ENCODE peak calls at places on chromosomes 13 and 19, in ten cellular contexts. R is SJSA1, E is astrocyte of the spinal cord, I is fibroblast of pulmonary artery, B is aorta, Z is GM23248, Y is SK-N-SH, C is right lobe of liver, N is upper lobe of right lung, J is cardiac fibroblast. S is an unnamed sample.

GRCh38 chr13:42745655-42746054 is 35.7 kb upstream of the FAM216B start:
- DNase-seq in R (peak), E (no peak), I (no peak), B (no peak), Z (peak), Y (no peak), C (no peak), N (no peak), J (peak), S (no peak)

GRCh38 chr19:33404916-33405315 is 31.4 kb downstream of the CEBPG start:
- DNase-seq in R (no peak), E (no peak), I (no peak), B (peak), Z (no peak), Y (no peak), C (peak), N (peak), J (no peak), S (no peak)

GRCh38 chr19:46324277-46324676 is 22.6 kb upstream of the PPP5C start:
- DNase-seq in R (no peak), E (no peak), I (no peak), B (no peak), Z (no peak), Y (no peak), C (no peak), N (no peak), J (no peak), S (no peak)

GRCh38 chr13:35954207-35954560 is 177.0 kb downstream of the DCLK1 start:
- DNase-seq in R (no peak), E (no peak), I (no peak), B (no peak), Z (no peak), Y (no peak), C (no peak), N (no peak), J (no peak), S (no peak)

GRCh38 chr13:38943231-38943630 is 47.4 kb downstream of the STOML3 start:
- DNase-seq in R (no peak), E (no peak), I (no peak), B (no peak), Z (no peak), Y (no peak), C (no peak), N (no peak), J (no peak), S (no peak)

GRCh38 chr19:46824887-46825730 is 25.5 kb downstream of the AP2S1 start:
- DNase-seq in R (no peak), E (no peak), I (peak), B (no peak), Z (peak), Y (no peak), C (no peak), N (peak), J (no peak), S (no peak)

GRCh38 chr19:42277821-42278809 is 9.1 kb downstream of the CIC start:
- DNase-seq in R (no peak), E (peak), I (peak), B (no peak), Z (peak), Y (peak), C (peak), N (no peak), J (no peak), S (no peak)

GRCh38 chr13:35826626-35827254 is 304.4 kb downstream of the DCLK1 start:
- DNase-seq in R (no peak), E (no peak), I (no peak), B (no peak), Z (no peak), Y (no peak), C (no peak), N (no peak), J (no peak), S (no peak)

GRCh38 chr19:4071610-4072009 is 4.9 kb upstream of the ZBTB7A start:
- DNase-seq in R (no peak), E (no peak), I (no peak), B (no peak), Z (no peak), Y (no peak), C (no peak), N (no peak), J (no peak), S (no peak)

GRCh38 chr13:105336706-105337582 is 1198.5 kb downstream of the EFNB2 start:
- DNase-seq in R (peak), E (peak), I (peak), B (no peak), Z (no peak), Y (no peak), C (no peak), N (no peak), J (peak), S (no peak)

GRCh38 chr13:44380404-44381165 is 7.0 kb downstream of the SERP2 start:
- DNase-seq in R (peak), E (peak), I (no peak), B (no peak), Z (peak), Y (no peak), C (no peak), N (no peak), J (peak), S (no peak)

GRCh38 chr19:35549174-35549788 is 3.9 kb downstream of the TMEM147 start:
- DNase-seq in R (peak), E (peak), I (peak), B (no peak), Z (peak), Y (peak), C (no peak), N (no peak), J (peak), S (peak)

GRCh38 chr13:98565726-98566577 is 11.0 kb downstream of the STK24 start:
- DNase-seq in R (peak), E (no peak), I (no peak), B (peak), Z (peak), Y (peak), C (peak), N (peak), J (no peak), S (no peak)

GRCh38 chr13:50594276-50594970 is 249.1 kb downstream of the DLEU7 start:
- DNase-seq in R (no peak), E (peak), I (no peak), B (no peak), Z (no peak), Y (peak), C (no peak), N (no peak), J (no peak), S (no peak)

GRCh38 chr13:102198418-102199322 is 203.2 kb downstream of the FGF14 start:
- DNase-seq in R (no peak), E (peak), I (peak), B (no peak), Z (peak), Y (no peak), C (no peak), N (no peak), J (peak), S (no peak)

GRCh38 chr19:54420068-54420382 is 4.8 kb downstream of the TTYH1 start:
- DNase-seq in R (no peak), E (no peak), I (no peak), B (no peak), Z (no peak), Y (no peak), C (no peak), N (no peak), J (no peak), S (no peak)

GRCh38 chr19:10346509-10346908 is 7.1 kb upstream of the ICAM3 start:
- DNase-seq in R (no peak), E (no peak), I (peak), B (no peak), Z (peak), Y (no peak), C (peak), N (peak), J (peak), S (no peak)

GRCh38 chr13:73057284-73058025 is 1.4 kb upstream of the KLF5 start:
- DNase-seq in R (no peak), E (no peak), I (no peak), B (no peak), Z (no peak), Y (no peak), C (no peak), N (no peak), J (no peak), S (no peak)

GRCh38 chr19:46076031-46076880 is 35.5 kb upstream of the IGFL4 start:
- DNase-seq in R (no peak), E (no peak), I (no peak), B (no peak), Z (no peak), Y (no peak), C (no peak), N (no peak), J (no peak), S (no peak)

GRCh38 chr13:33740134-33740538 is 77.8 kb upstream of the RFC3 start:
- DNase-seq in R (peak), E (peak), I (peak), B (no peak), Z (peak), Y (no peak), C (no peak), N (no peak), J (peak), S (no peak)

GRCh38 chr13:97222934-97223710 is 989 bp downstream of the MBNL2 start:
- DNase-seq in R (no peak), E (no peak), I (no peak), B (no peak), Z (peak), Y (no peak), C (no peak), N (no peak), J (peak), S (no peak)

GRCh38 chr19:18287836-18288772 is 6.7 kb upstream of the JUND start:
- DNase-seq in R (no peak), E (peak), I (no peak), B (no peak), Z (no peak), Y (no peak), C (no peak), N (no peak), J (no peak), S (no peak)

GRCh38 chr19:42596391-42597071 is 1.8 kb upstream of the CEACAM8 start:
- DNase-seq in R (peak), E (no peak), I (peak), B (no peak), Z (peak), Y (peak), C (peak), N (no peak), J (peak), S (peak)

GRCh38 chr13:51981355-51981754 is 29.9 kb downstream of the ATP7B start:
- DNase-seq in R (no peak), E (no peak), I (peak), B (no peak), Z (no peak), Y (no peak), C (no peak), N (no peak), J (peak), S (no peak)

GRCh38 chr13:20939662-20940061 is 37.1 kb upstream of the XPO4 start:
- DNase-seq in R (peak), E (no peak), I (no peak), B (no peak), Z (no peak), Y (no peak), C (no peak), N (no peak), J (no peak), S (no peak)

GRCh38 chr13:114199961-114200672 is 21.1 kb downstream of the CFAP97D2 start:
- DNase-seq in R (no peak), E (no peak), I (no peak), B (no peak), Z (peak), Y (no peak), C (no peak), N (no peak), J (no peak), S (no peak)

GRCh38 chr13:49524740-49525501 is 29.2 kb downstream of the PHF11 start:
- DNase-seq in R (peak), E (no peak), I (no peak), B (no peak), Z (no peak), Y (no peak), C (no peak), N (no peak), J (no peak), S (no peak)

GRCh38 chr19:3723883-3724282 is 15.7 kb downstream of the TJP3 start:
- DNase-seq in R (no peak), E (no peak), I (no peak), B (no peak), Z (no peak), Y (no peak), C (no peak), N (no peak), J (no peak), S (no peak)

GRCh38 chr19:16168465-16169081 is 4.8 kb downstream of the CIB3 start:
- DNase-seq in R (no peak), E (no peak), I (peak), B (no peak), Z (peak), Y (no peak), C (no peak), N (no peak), J (peak), S (no peak)

GRCh38 chr13:26482451-26483197 is 74.9 kb upstream of the WASF3 start:
- DNase-seq in R (peak), E (peak), I (peak), B (no peak), Z (peak), Y (peak), C (no peak), N (no peak), J (peak), S (peak)

GRCh38 chr19:35123573-35123972 is 8.0 kb downstream of the FXYD3 start:
- DNase-seq in R (no peak), E (no peak), I (no peak), B (peak), Z (peak), Y (no peak), C (peak), N (no peak), J (peak), S (no peak)

GRCh38 chr13:98890186-98890585 is 87.7 kb downstream of the DOCK9 start:
- DNase-seq in R (no peak), E (peak), I (peak), B (no peak), Z (peak), Y (no peak), C (no peak), N (no peak), J (peak), S (no peak)

GRCh38 chr13:99389520-99390304 is 82.5 kb upstream of the GPR183 start:
- DNase-seq in R (no peak), E (no peak), I (no peak), B (no peak), Z (no peak), Y (no peak), C (no peak), N (no peak), J (no peak), S (no peak)

GRCh38 chr19:17658666-17659065 is 29.5 kb downstream of the UNC13A start:
- DNase-seq in R (no peak), E (no peak), I (peak), B (no peak), Z (peak), Y (no peak), C (no peak), N (no peak), J (peak), S (no peak)

GRCh38 chr13:76523740-76524382 is 362.3 kb downstream of the KCTD12 start:
- DNase-seq in R (no peak), E (no peak), I (no peak), B (no peak), Z (no peak), Y (no peak), C (no peak), N (no peak), J (peak), S (no peak)

GRCh38 chr13:25890671-25891212 is 161.1 kb downstream of the SHISA2 start:
- DNase-seq in R (no peak), E (no peak), I (peak), B (no peak), Z (no peak), Y (no peak), C (no peak), N (no peak), J (peak), S (no peak)

GRCh38 chr13:37701306-37701705 is 102.7 kb upstream of the POSTN start:
- DNase-seq in R (no peak), E (peak), I (peak), B (no peak), Z (peak), Y (no peak), C (no peak), N (no peak), J (peak), S (no peak)

GRCh38 chr13:37701972-37702371 is 103.4 kb upstream of the POSTN start:
- DNase-seq in R (peak), E (peak), I (peak), B (no peak), Z (peak), Y (no peak), C (no peak), N (no peak), J (peak), S (no peak)

GRCh38 chr13:37709318-37709717 is 110.8 kb upstream of the POSTN start:
- DNase-seq in R (no peak), E (no peak), I (no peak), B (no peak), Z (no peak), Y (no peak), C (no peak), N (no peak), J (no peak), S (no peak)

GRCh38 chr13:37708101-37708500 is 109.5 kb upstream of the POSTN start:
- DNase-seq in R (no peak), E (no peak), I (no peak), B (no peak), Z (no peak), Y (no peak), C (no peak), N (no peak), J (no peak), S (no peak)

GRCh38 chr13:37706041-37706440 is 107.5 kb upstream of the POSTN start:
- DNase-seq in R (no peak), E (no peak), I (no peak), B (no peak), Z (no peak), Y (no peak), C (no peak), N (no peak), J (no peak), S (no peak)
- H3K4me3 ChIP-seq in R (no peak), E (no peak), I (no peak), B (no peak), Z (no peak), Y (no peak), C (no peak), N (no peak), J (no peak), S (no peak)

GRCh38 chr19:1286859-1287621 is 1.4 kb downstream of the EFNA2 start:
- DNase-seq in R (no peak), E (no peak), I (no peak), B (no peak), Z (no peak), Y (peak), C (no peak), N (no peak), J (no peak), S (no peak)
- H3K4me3 ChIP-seq in R (no peak), E (no peak), I (no peak), B (no peak), Z (no peak), Y (peak), C (peak), N (no peak), J (no peak), S (no peak)

GRCh38 chr13:95660981-95661581 is 15.9 kb upstream of the DNAJC3 start:
- DNase-seq in R (peak), E (peak), I (peak), B (no peak), Z (peak), Y (peak), C (no peak), N (no peak), J (peak), S (peak)
- H3K4me3 ChIP-seq in R (no peak), E (no peak), I (no peak), B (no peak), Z (no peak), Y (no peak), C (no peak), N (no peak), J (no peak), S (no peak)

GRCh38 chr19:13208131-13208963 is 58.1 kb downstream of the IER2 start:
- DNase-seq in R (no peak), E (peak), I (peak), B (no peak), Z (peak), Y (no peak), C (peak), N (peak), J (peak), S (peak)

GRCh38 chr19:13207237-13208130 is 57.3 kb downstream of the IER2 start:
- DNase-seq in R (no peak), E (no peak), I (no peak), B (no peak), Z (peak), Y (no peak), C (no peak), N (peak), J (peak), S (no peak)

GRCh38 chr19:13209797-13210775 is 59.9 kb downstream of the IER2 start:
- DNase-seq in R (no peak), E (no peak), I (no peak), B (no peak), Z (no peak), Y (no peak), C (no peak), N (no peak), J (no peak), S (no peak)

GRCh38 chr19:13210941-13211340 is 60.7 kb downstream of the IER2 start:
- DNase-seq in R (no peak), E (no peak), I (no peak), B (no peak), Z (no peak), Y (no peak), C (no peak), N (no peak), J (no peak), S (no peak)

GRCh38 chr19:13208964-13209796 is 59.0 kb downstream of the IER2 start:
- DNase-seq in R (no peak), E (no peak), I (no peak), B (no peak), Z (peak), Y (no peak), C (no peak), N (no peak), J (no peak), S (no peak)
- H3K4me3 ChIP-seq in R (no peak), E (no peak), I (no peak), B (no peak), Z (no peak), Y (no peak), C (no peak), N (no peak), J (no peak), S (no peak)

S was measured in CD4-positive, CD25-positive, alpha-beta regulatory T cell.